ENCODE peak calls at places on chromosomes 16 and 17, in ten cellular contexts. One of them, this sample, is unnamed.

GRCh38 chr17:32486091-32486700 is 597 bp upstream of the CDK5R1 start:
- DNase-seq in neural progenitor cell: peak; percentile 93
- DNase-seq in body of pancreas: peak; percentile 72
- DNase-seq in A549: peak; percentile 77
- DNase-seq in cardiac muscle cell: peak; percentile 81
- DNase-seq in CD8-positive, alpha-beta T cell: peak; percentile 80
- DNase-seq in IMR-90: peak; percentile 61
- DNase-seq in transverse colon: peak; percentile 73
- DNase-seq in heart left ventricle: peak; percentile 72
- DNase-seq in fibroblast of lung: peak; percentile 65
- DNase-seq in this sample: no peak

GRCh38 chr17:51257150-51258081 is 2.4 kb downstream of the MBTD1 start:
- DNase-seq in neural progenitor cell: no peak
- DNase-seq in body of pancreas: no peak
- DNase-seq in A549: no peak
- DNase-seq in cardiac muscle cell: peak; percentile 4
- DNase-seq in CD8-positive, alpha-beta T cell: no peak
- DNase-seq in IMR-90: no peak
- DNase-seq in transverse colon: no peak
- DNase-seq in heart left ventricle: no peak
- DNase-seq in fibroblast of lung: peak; percentile 31
- DNase-seq in this sample: no peak

GRCh38 chr16:86019446-86020047 is 120.6 kb downstream of the IRF8 start:
- DNase-seq in neural progenitor cell: peak; percentile 60
- DNase-seq in body of pancreas: no peak
- DNase-seq in A549: peak; percentile 22
- DNase-seq in cardiac muscle cell: no peak
- DNase-seq in CD8-positive, alpha-beta T cell: no peak
- DNase-seq in IMR-90: no peak
- DNase-seq in transverse colon: no peak
- DNase-seq in heart left ventricle: no peak
- DNase-seq in fibroblast of lung: no peak
- DNase-seq in this sample: peak; percentile 54

GRCh38 chr16:1152651-1153259 is at the start of gene CACNA1H:
- DNase-seq in neural progenitor cell: peak; percentile 86
- DNase-seq in body of pancreas: no peak
- DNase-seq in A549: no peak
- DNase-seq in cardiac muscle cell: no peak
- DNase-seq in CD8-positive, alpha-beta T cell: peak; percentile 73
- DNase-seq in IMR-90: no peak
- DNase-seq in transverse colon: no peak
- DNase-seq in heart left ventricle: peak; percentile 40
- DNase-seq in fibroblast of lung: no peak
- DNase-seq in this sample: no peak

GRCh38 chr16:69109486-69110270 is 4.2 kb downstream of the HAS3 start:
- DNase-seq in neural progenitor cell: no peak
- DNase-seq in body of pancreas: no peak
- DNase-seq in A549: no peak
- DNase-seq in cardiac muscle cell: no peak
- DNase-seq in CD8-positive, alpha-beta T cell: no peak
- DNase-seq in IMR-90: no peak
- DNase-seq in transverse colon: no peak
- DNase-seq in heart left ventricle: no peak
- DNase-seq in fibroblast of lung: no peak
- DNase-seq in this sample: no peak

GRCh38 chr17:77597421-77598240 is 360.9 kb upstream of the TNRC6C start:
- DNase-seq in neural progenitor cell: no peak
- DNase-seq in body of pancreas: no peak
- DNase-seq in A549: no peak
- DNase-seq in cardiac muscle cell: no peak
- DNase-seq in CD8-positive, alpha-beta T cell: no peak
- DNase-seq in IMR-90: no peak
- DNase-seq in transverse colon: no peak
- DNase-seq in heart left ventricle: no peak
- DNase-seq in fibroblast of lung: no peak
- DNase-seq in this sample: no peak

GRCh38 chr17:74851612-74852236 is 8.0 kb downstream of the GRIN2C start:
- DNase-seq in neural progenitor cell: no peak
- DNase-seq in body of pancreas: no peak
- DNase-seq in A549: no peak
- DNase-seq in cardiac muscle cell: no peak
- DNase-seq in CD8-positive, alpha-beta T cell: no peak
- DNase-seq in IMR-90: no peak
- DNase-seq in transverse colon: no peak
- DNase-seq in heart left ventricle: no peak
- DNase-seq in fibroblast of lung: no peak
- DNase-seq in this sample: no peak

GRCh38 chr16:17024514-17024913 is 446.2 kb downstream of the XYLT1 start:
- DNase-seq in neural progenitor cell: no peak
- DNase-seq in body of pancreas: no peak
- DNase-seq in A549: no peak
- DNase-seq in cardiac muscle cell: no peak
- DNase-seq in CD8-positive, alpha-beta T cell: no peak
- DNase-seq in IMR-90: no peak
- DNase-seq in transverse colon: no peak
- DNase-seq in heart left ventricle: no peak
- DNase-seq in fibroblast of lung: no peak
- DNase-seq in this sample: no peak

GRCh38 chr17:44595216-44595775 is 38.0 kb downstream of the FZD2 start:
- DNase-seq in neural progenitor cell: no peak
- DNase-seq in body of pancreas: no peak
- DNase-seq in A549: no peak
- DNase-seq in cardiac muscle cell: no peak
- DNase-seq in CD8-positive, alpha-beta T cell: no peak
- DNase-seq in IMR-90: no peak
- DNase-seq in transverse colon: no peak
- DNase-seq in heart left ventricle: no peak
- DNase-seq in fibroblast of lung: no peak
- DNase-seq in this sample: no peak

GRCh38 chr16:56931253-56931768 is 631 bp upstream of the HERPUD1 start:
- DNase-seq in neural progenitor cell: peak; percentile 49
- DNase-seq in body of pancreas: no peak
- DNase-seq in A549: no peak
- DNase-seq in cardiac muscle cell: no peak
- DNase-seq in CD8-positive, alpha-beta T cell: no peak
- DNase-seq in IMR-90: no peak
- DNase-seq in transverse colon: peak; percentile 82
- DNase-seq in heart left ventricle: no peak
- DNase-seq in fibroblast of lung: no peak
- DNase-seq in this sample: no peak

GRCh38 chr17:52136173-52136572 is 22.3 kb downstream of the CA10 start:
- DNase-seq in neural progenitor cell: no peak
- DNase-seq in body of pancreas: no peak
- DNase-seq in A549: no peak
- DNase-seq in cardiac muscle cell: no peak
- DNase-seq in CD8-positive, alpha-beta T cell: no peak
- DNase-seq in IMR-90: no peak
- DNase-seq in transverse colon: no peak
- DNase-seq in heart left ventricle: no peak
- DNase-seq in fibroblast of lung: no peak
- DNase-seq in this sample: no peak

GRCh38 chr16:685967-686366 is 1.8 kb upstream of the JMJD8 start:
- DNase-seq in neural progenitor cell: peak; percentile 65
- DNase-seq in body of pancreas: peak; percentile 65
- DNase-seq in A549: peak; percentile 81
- DNase-seq in cardiac muscle cell: peak; percentile 43
- DNase-seq in CD8-positive, alpha-beta T cell: no peak
- DNase-seq in IMR-90: peak; percentile 13
- DNase-seq in transverse colon: peak; percentile 64
- DNase-seq in heart left ventricle: no peak
- DNase-seq in fibroblast of lung: peak; percentile 30
- DNase-seq in this sample: no peak

GRCh38 chr16:86910821-86911220 is 332.5 kb downstream of the FOXL1 start:
- DNase-seq in neural progenitor cell: no peak
- DNase-seq in body of pancreas: no peak
- DNase-seq in A549: no peak
- DNase-seq in cardiac muscle cell: no peak
- DNase-seq in CD8-positive, alpha-beta T cell: no peak
- DNase-seq in IMR-90: no peak
- DNase-seq in transverse colon: no peak
- DNase-seq in heart left ventricle: no peak
- DNase-seq in fibroblast of lung: no peak
- DNase-seq in this sample: no peak

GRCh38 chr17:80307994-80308671 is 47.5 kb downstream of the RNF213 start:
- DNase-seq in neural progenitor cell: no peak
- DNase-seq in body of pancreas: no peak
- DNase-seq in A549: no peak
- DNase-seq in cardiac muscle cell: no peak
- DNase-seq in CD8-positive, alpha-beta T cell: no peak
- DNase-seq in IMR-90: no peak
- DNase-seq in transverse colon: no peak
- DNase-seq in heart left ventricle: no peak
- DNase-seq in fibroblast of lung: no peak
- DNase-seq in this sample: no peak

GRCh38 chr17:17758443-17758842 is 77.2 kb downstream of the RAI1 start:
- DNase-seq in neural progenitor cell: no peak
- DNase-seq in body of pancreas: no peak
- DNase-seq in A549: no peak
- DNase-seq in cardiac muscle cell: no peak
- DNase-seq in CD8-positive, alpha-beta T cell: no peak
- DNase-seq in IMR-90: no peak
- DNase-seq in transverse colon: no peak
- DNase-seq in heart left ventricle: no peak
- DNase-seq in fibroblast of lung: no peak
- DNase-seq in this sample: no peak

GRCh38 chr16:424033-424622 is 1.3 kb upstream of the RAB11FIP3 start:
- DNase-seq in neural progenitor cell: peak; percentile 12
- DNase-seq in body of pancreas: peak; percentile 80
- DNase-seq in A549: peak; percentile 64
- DNase-seq in cardiac muscle cell: peak; percentile 99
- DNase-seq in CD8-positive, alpha-beta T cell: no peak
- DNase-seq in IMR-90: peak; percentile 94
- DNase-seq in transverse colon: peak; percentile 60
- DNase-seq in heart left ventricle: peak; percentile 82
- DNase-seq in fibroblast of lung: peak; percentile 98
- DNase-seq in this sample: peak; percentile 85

GRCh38 chr17:7326186-7326585 is 2.9 kb downstream of the NEURL4 start:
- DNase-seq in neural progenitor cell: no peak
- DNase-seq in body of pancreas: no peak
- DNase-seq in A549: no peak
- DNase-seq in cardiac muscle cell: no peak
- DNase-seq in CD8-positive, alpha-beta T cell: no peak
- DNase-seq in IMR-90: no peak
- DNase-seq in transverse colon: no peak
- DNase-seq in heart left ventricle: no peak
- DNase-seq in fibroblast of lung: no peak
- DNase-seq in this sample: no peak
- H3K4me3 ChIP-seq in neural progenitor cell: no peak overlapping the region
- H3K4me3 ChIP-seq in body of pancreas: no peak overlapping the region
- H3K4me3 ChIP-seq in A549: no peak overlapping the region
- H3K4me3 ChIP-seq in cardiac muscle cell: no peak overlapping the region
- H3K4me3 ChIP-seq in CD8-positive, alpha-beta T cell: no peak overlapping the region
- H3K4me3 ChIP-seq in IMR-90: no peak overlapping the region
- H3K4me3 ChIP-seq in transverse colon: no peak overlapping the region
- H3K4me3 ChIP-seq in heart left ventricle: no peak overlapping the region
- H3K4me3 ChIP-seq in fibroblast of lung: no peak overlapping the region
- H3K4me3 ChIP-seq in this sample: no peak overlapping the region

DNA sequence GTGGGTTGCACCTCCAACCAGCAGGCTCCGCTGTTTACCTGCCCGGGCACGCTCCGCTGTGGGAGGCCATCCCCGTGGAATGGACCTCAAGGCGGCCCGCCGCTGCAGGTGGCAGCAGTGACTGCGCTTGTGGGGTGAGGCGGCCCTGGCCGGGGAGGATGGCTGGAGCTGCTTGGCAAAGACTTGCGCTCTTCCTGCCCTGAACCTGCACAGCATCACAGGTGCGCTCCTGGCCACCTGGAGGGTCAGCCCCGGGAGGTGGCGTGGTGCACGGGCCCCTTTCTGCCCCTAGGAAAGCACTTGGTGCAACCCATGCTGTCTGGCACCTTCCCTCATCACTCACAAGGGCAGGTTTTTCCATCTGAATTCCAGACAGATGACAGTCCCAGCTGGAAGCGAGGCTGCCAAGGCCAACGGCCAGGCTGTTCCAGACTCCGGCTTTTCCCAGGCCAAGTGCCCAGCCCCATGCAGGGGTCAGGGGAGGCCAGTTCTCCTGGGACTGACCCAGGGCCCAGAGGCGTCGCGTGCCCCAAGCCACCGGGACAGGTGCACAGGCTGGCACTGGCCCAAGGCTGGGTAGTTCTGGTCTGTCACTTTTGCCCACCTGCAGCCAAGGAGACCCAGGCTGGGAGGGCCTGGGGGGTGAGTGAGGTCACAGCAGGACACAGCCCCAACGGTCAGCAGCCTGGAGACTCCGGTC is 13.3 kb downstream of the UTS2R start:
- DNase-seq in neural progenitor cell: no peak
- DNase-seq in body of pancreas: peak; percentile 90
- DNase-seq in A549: peak; percentile 60
- DNase-seq in cardiac muscle cell: no peak
- DNase-seq in CD8-positive, alpha-beta T cell: no peak
- DNase-seq in IMR-90: peak; percentile 41
- DNase-seq in transverse colon: peak; percentile 50
- DNase-seq in heart left ventricle: peak; percentile 75
- DNase-seq in fibroblast of lung: peak; percentile 23
- DNase-seq in this sample: no peak
- TF ChIP-seq CTCF in neural progenitor cell: no peak
- TF ChIP-seq CTCF in body of pancreas: peak; percentile 81
- TF ChIP-seq CTCF in A549: no peak
- TF ChIP-seq CTCF in cardiac muscle cell: no peak
- TF ChIP-seq CTCF in CD8-positive, alpha-beta T cell: no peak
- TF ChIP-seq CTCF in IMR-90: peak; percentile 1
- TF ChIP-seq CTCF in transverse colon: peak; percentile 25
- TF ChIP-seq CTCF in heart left ventricle: no peak
- TF ChIP-seq CTCF in fibroblast of lung: no peak
- TF ChIP-seq CTCF in this sample: no peak

GRCh38 chr16:84612686-84613085 is 5.2 kb downstream of the COTL1 start:
- DNase-seq in neural progenitor cell: no peak
- DNase-seq in body of pancreas: no peak
- DNase-seq in A549: no peak
- DNase-seq in cardiac muscle cell: no peak
- DNase-seq in CD8-positive, alpha-beta T cell: no peak
- DNase-seq in IMR-90: no peak
- DNase-seq in transverse colon: no peak
- DNase-seq in heart left ventricle: no peak
- DNase-seq in fibroblast of lung: no peak
- DNase-seq in this sample: no peak
- H3K27ac ChIP-seq in neural progenitor cell: no peak overlapping the region
- H3K27ac ChIP-seq in body of pancreas: no peak overlapping the region
- H3K27ac ChIP-seq in A549: no peak overlapping the region
- H3K27ac ChIP-seq in cardiac muscle cell: no peak overlapping the region
- H3K27ac ChIP-seq in CD8-positive, alpha-beta T cell: no peak overlapping the region
- H3K27ac ChIP-seq in IMR-90: no peak overlapping the region
- H3K27ac ChIP-seq in transverse colon: no peak overlapping the region
- H3K27ac ChIP-seq in heart left ventricle: no peak overlapping the region
- H3K27ac ChIP-seq in fibroblast of lung: no peak overlapping the region
- H3K27ac ChIP-seq in this sample: no peak overlapping the region

DNA sequence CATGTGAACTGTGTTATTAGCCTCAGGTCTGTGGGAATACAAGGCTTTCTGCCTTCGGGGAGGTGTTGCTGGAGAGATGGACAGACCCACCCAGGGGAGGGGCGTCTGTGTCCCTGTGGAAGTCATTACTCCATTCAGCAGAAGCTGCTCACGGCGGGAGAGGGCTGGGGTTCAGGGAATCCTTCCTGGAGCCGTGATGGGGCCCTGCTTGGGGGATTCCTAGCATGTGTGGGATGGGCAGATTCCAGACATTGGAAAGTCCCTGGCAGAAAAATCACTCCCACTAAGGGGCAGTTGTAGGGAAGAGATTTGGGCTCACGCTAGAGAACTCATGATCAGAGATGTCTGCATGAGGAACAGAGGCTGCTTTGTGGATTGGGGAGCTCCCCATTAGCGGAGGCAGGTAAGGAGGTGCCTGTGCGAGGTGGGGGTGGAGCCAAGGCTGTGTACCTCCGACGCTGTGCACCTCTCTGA is 56.3 kb upstream of the IL34 start:
- DNase-seq in neural progenitor cell: no peak
- DNase-seq in body of pancreas: peak; percentile 29
- DNase-seq in A549: peak; percentile 43
- DNase-seq in cardiac muscle cell: peak; percentile 78
- DNase-seq in CD8-positive, alpha-beta T cell: no peak
- DNase-seq in IMR-90: peak; percentile 85
- DNase-seq in transverse colon: no peak
- DNase-seq in heart left ventricle: peak; percentile 46
- DNase-seq in fibroblast of lung: peak; percentile 43
- DNase-seq in this sample: no peak
- H3K4me3 ChIP-seq in neural progenitor cell: no peak overlapping the region
- H3K4me3 ChIP-seq in body of pancreas: no peak overlapping the region
- H3K4me3 ChIP-seq in A549: no peak overlapping the region
- H3K4me3 ChIP-seq in cardiac muscle cell: no peak overlapping the region
- H3K4me3 ChIP-seq in CD8-positive, alpha-beta T cell: no peak overlapping the region
- H3K4me3 ChIP-seq in IMR-90: no peak overlapping the region
- H3K4me3 ChIP-seq in transverse colon: no peak overlapping the region
- H3K4me3 ChIP-seq in heart left ventricle: peak overlapping the region; percentile 4
- H3K4me3 ChIP-seq in fibroblast of lung: no peak overlapping the region
- H3K4me3 ChIP-seq in this sample: peak overlapping the region; percentile 19

This sample was measured in coronary artery.